ENCODE peak calls at places on chromosomes 2 and 18, in ten cellular contexts. J, K, F, C, Q, Y, O, A, R and Z are unnamed samples.

GRCh38 chr2:176234216-176234615 is 35.0 kb upstream of the MTX2 start:
- DNase-seq in R (no peak), Y (no peak), Q (no peak), A (no peak), C (no peak), J (no peak), F (no peak), O (no peak), K (no peak), Z (peak)

GRCh38 chr18:56291229-56291796 is 347.1 kb downstream of the TXNL1 start:
- DNase-seq in J (no peak), O (no peak), Y (no peak), R (no peak), Q (no peak), F (no peak), A (no peak), C (no peak), K (no peak), Z (no peak)

GRCh38 chr2:120710256-120710655 is 25.4 kb upstream of the GLI2 start:
- DNase-seq in C (no peak), K (no peak), R (no peak), A (no peak), J (no peak), Y (no peak), O (peak), F (no peak), Q (no peak), Z (no peak)

GRCh38 chr2:215797676-215798075 is 215.7 kb downstream of the MREG start:
- DNase-seq in F (no peak), C (no peak), J (no peak), R (no peak), O (no peak), Y (no peak), A (no peak), Q (no peak), K (no peak), Z (no peak)

GRCh38 chr2:8430628-8431027 is 251.2 kb upstream of the ID2 start:
- DNase-seq in R (no peak), K (no peak), O (no peak), Y (no peak), C (no peak), F (no peak), J (no peak), A (no peak), Q (no peak), Z (no peak)

GRCh38 chr2:985317-985898 is 34.8 kb downstream of the SNTG2 start:
- DNase-seq in Q (no peak), F (no peak), O (no peak), J (no peak), R (no peak), A (no peak), K (no peak), Y (no peak), C (no peak), Z (no peak)

GRCh38 chr2:39918886-39919285 is 139.8 kb upstream of the THUMPD2 start:
- DNase-seq in F (no peak), K (no peak), Y (no peak), Q (no peak), J (no peak), A (no peak), C (no peak), R (no peak), O (no peak), Z (no peak)

GRCh38 chr2:186480991-186481390 is 5.1 kb upstream of the ZC3H15 start:
- DNase-seq in Q (no peak), A (no peak), C (no peak), K (no peak), F (no peak), R (no peak), J (no peak), Y (no peak), O (no peak), Z (no peak)

GRCh38 chr2:219405451-219405850 is 12.7 kb upstream of the DES start:
- DNase-seq in R (no peak), O (no peak), J (no peak), K (no peak), Q (no peak), A (no peak), Y (no peak), C (no peak), F (no peak), Z (no peak)

GRCh38 chr18:62030091-62030985 is 137.5 kb upstream of the RNF152 start:
- DNase-seq in O (no peak), J (no peak), K (no peak), R (no peak), C (no peak), A (no peak), Y (no peak), F (no peak), Q (no peak), Z (no peak)

GRCh38 chr2:22301251-22301650 is 1083.7 kb upstream of the KLHL29 start:
- DNase-seq in Q (no peak), O (no peak), F (no peak), Y (no peak), C (no peak), R (no peak), J (no peak), A (no peak), K (no peak), Z (no peak)

GRCh38 chr2:171411791-171412483 is 21.9 kb downstream of the METTL8 start:
- DNase-seq in R (no peak), K (no peak), F (no peak), C (no peak), Y (no peak), O (no peak), A (no peak), Q (no peak), J (no peak), Z (no peak)

GRCh38 chr2:100741880-100742814 is 77.8 kb upstream of the NPAS2 start:
- DNase-seq in J (no peak), K (no peak), F (no peak), O (no peak), A (no peak), Y (peak), R (no peak), Q (peak), C (no peak), Z (no peak)

GRCh38 chr2:109435866-109436634 is 177.7 kb downstream of the SEPTIN10 start:
- DNase-seq in C (peak), K (peak), Y (no peak), J (no peak), Q (no peak), A (no peak), O (peak), R (peak), F (no peak), Z (no peak)

GRCh38 chr2:209943776-209944175 is 58.7 kb upstream of the RPE start:
- DNase-seq in J (no peak), K (no peak), R (no peak), Y (no peak), O (no peak), Q (no peak), C (no peak), A (no peak), F (no peak), Z (no peak)

DNA sequence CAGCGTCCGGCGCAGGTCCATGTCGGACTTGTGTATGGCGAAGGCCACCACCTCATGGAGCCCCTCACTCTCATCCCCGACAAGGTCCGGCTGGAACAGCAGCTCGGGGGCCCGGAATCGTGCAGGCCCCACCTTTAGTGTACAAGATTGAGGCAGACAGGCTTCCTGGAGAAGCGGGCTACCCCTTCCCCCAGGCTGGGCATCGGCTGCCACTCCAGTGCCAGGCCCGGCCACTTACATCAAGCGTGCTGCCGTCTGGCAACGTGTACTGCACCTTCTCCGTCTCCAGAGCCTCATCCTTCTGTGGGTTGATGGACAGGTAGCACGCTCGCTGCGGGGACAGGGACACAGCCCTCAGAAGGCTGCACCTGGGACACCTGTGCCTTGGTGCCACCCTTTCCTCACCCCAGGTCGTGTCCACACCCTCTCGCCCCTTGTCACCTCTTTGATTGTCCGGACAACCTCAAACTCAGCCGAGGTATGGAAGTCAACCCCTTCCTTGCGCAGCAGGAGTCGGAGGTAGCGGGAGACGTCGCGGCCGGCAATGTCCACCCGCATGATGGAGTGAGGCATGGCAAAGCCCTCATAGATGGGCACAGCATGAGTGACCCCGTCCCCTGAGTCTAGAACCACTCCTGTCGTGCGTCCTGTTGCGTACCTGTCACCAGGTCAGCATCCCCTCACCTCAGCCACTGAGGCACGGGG is 5.7 kb downstream of the ACTR1B start:
- DNase-seq in A (no peak), Q (no peak), K (no peak), C (no peak), F (no peak), Y (no peak), R (no peak), O (no peak), J (no peak), Z (no peak)
- TF ChIP-seq POLR2A in A (no peak), Q (no peak), K (no peak), C (no peak), F (no peak), Y (no peak), R (no peak), O (no peak), J (no peak), Z (no peak)

GRCh38 chr18:5295981-5296705 is 617 bp upstream of the ZBTB14 start:
- DNase-seq in R (peak), K (peak), O (peak), A (peak), Y (peak), C (peak), Q (peak), J (peak), F (peak), Z (peak)
- TF ChIP-seq POLR2A in R (peak), K (no peak), O (no peak), A (no peak), Y (peak), C (peak), Q (no peak), J (peak), F (no peak), Z (peak)

DNA sequence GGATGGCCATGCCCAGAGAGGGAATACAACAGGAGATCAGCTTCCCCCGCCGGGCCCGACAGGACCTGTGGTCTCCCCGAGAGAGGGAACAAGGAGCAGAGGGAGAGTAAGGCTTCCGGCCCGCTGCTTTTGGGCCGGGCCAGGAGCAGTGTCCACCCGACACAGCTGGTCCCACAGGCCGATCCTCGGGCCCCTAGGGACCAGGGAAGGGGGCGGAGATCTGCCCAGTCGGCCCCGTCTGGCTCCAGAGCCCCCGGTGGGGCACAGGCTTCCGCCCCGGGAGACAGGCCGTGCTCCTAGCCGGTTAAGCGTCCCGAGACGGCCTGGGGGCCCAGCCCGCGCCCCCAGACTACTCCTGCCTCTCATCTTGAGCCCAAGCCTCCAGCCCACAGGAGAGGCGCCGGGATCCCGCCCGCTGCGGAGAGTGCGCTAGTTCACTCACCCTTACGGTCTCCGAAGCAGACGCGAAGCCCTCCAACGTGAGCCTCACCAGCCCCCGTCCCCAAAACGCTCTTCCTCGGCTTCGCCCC is at the start of gene MCFD2:
- DNase-seq in Y (no peak), A (no peak), F (no peak), K (no peak), Q (peak), O (peak), R (peak), C (peak), J (no peak), Z (no peak)
- TF ChIP-seq POLR2A in Y (no peak), A (no peak), F (no peak), K (no peak), Q (no peak), O (no peak), R (no peak), C (peak), J (no peak), Z (no peak)

GRCh38 chr2:64677530-64677929 is 23.8 kb upstream of the SERTAD2 start:
- DNase-seq in R (no peak), Q (no peak), A (no peak), Y (no peak), F (no peak), J (no peak), C (no peak), K (no peak), O (no peak), Z (no peak)
- TF ChIP-seq POLR2A in R (no peak), Q (no peak), A (no peak), Y (no peak), F (no peak), J (no peak), C (no peak), K (no peak), O (no peak), Z (no peak)

DNA sequence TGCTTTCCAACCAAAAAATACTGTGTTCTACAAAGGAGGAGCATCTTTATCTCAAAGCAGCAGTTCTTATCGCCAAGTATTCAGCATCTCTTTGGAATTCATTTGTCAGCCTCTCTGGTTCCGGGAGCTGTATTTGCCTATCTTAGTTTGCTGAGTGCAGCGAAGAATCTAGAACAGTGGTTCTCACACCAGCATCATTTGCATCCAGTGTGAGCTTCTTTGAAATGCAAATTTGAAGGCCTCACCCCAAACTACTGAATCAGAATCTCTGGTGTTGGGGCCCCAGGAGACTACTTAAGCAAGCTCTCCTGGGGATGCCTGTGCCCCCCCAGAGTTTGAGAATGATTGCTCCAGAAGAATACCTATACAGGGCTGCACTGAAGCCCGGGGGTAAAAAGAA is 1.5 kb upstream of the PTPN2 start:
- DNase-seq in Y (no peak), Q (no peak), K (no peak), J (no peak), O (no peak), R (no peak), C (no peak), F (no peak), A (peak), Z (no peak)
- TF ChIP-seq POLR2A in Y (no peak), Q (no peak), K (no peak), J (no peak), O (no peak), R (no peak), C (no peak), F (no peak), A (no peak), Z (no peak)

DNA sequence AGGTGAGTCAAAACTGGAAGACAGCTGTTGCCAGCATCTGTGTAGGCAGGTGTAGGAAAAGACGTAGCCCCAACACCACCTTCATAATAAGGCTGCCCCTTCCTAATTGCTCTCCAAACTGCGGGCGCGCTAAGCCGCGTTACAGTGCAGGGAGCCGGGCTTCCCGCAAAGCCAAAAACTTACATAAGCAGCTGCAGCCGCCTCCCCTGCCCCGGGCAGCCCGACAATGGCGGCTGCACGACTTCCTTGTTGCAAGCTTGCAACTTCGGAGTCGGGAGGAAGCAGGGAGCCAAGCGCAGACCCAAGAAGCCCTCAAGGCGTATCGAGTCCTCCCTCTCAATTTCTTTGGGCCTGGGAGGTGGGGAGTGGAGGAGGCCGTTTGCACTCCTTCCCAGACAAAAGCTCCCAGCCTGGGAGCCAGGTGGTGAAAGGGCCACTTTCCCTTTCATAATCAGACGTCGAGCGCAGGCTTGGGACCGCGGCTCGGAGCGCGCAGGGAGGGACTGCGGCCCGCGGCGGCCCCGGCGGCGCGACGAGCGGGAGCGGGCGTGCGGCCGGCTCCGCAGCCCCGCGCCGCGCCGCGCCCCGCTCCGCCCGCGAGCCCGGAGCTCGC is 802 bp downstream of the ZBTB14 start:
- DNase-seq in A (no peak), Y (peak), K (peak), Q (peak), C (peak), O (peak), J (peak), R (peak), F (no peak), Z (peak)
- TF ChIP-seq POLR2A in A (no peak), Y (peak), K (no peak), Q (peak), C (peak), O (no peak), J (no peak), R (no peak), F (no peak), Z (peak)